ENCODE peak calls at places on chromosomes 11 and 22, in five cellular contexts. One of them, this sample, is unnamed.

GRCh38 chr11:47408598-47409439 is 429 bp downstream of the SLC39A13 start:
- DNase-seq in breast epithelium: peak; percentile 79
- DNase-seq in OCI-LY7: no peak
- DNase-seq in choroid plexus epithelial cell: peak; percentile 83
- DNase-seq in H7: peak; percentile 69
- DNase-seq in this sample: no peak

GRCh38 chr11:1205121-1205986 is 17.5 kb upstream of the MUC5B start:
- DNase-seq in breast epithelium: no peak
- DNase-seq in OCI-LY7: no peak
- DNase-seq in choroid plexus epithelial cell: no peak
- DNase-seq in H7: peak; percentile 55
- DNase-seq in this sample: no peak

GRCh38 chr11:133922078-133922870 is 34.5 kb downstream of the IGSF9B start:
- DNase-seq in breast epithelium: no peak
- DNase-seq in OCI-LY7: no peak
- DNase-seq in choroid plexus epithelial cell: no peak
- DNase-seq in H7: no peak
- DNase-seq in this sample: no peak

GRCh38 chr11:30733748-30734147 is 147.6 kb upstream of the MPPED2 start:
- DNase-seq in breast epithelium: no peak
- DNase-seq in OCI-LY7: no peak
- DNase-seq in choroid plexus epithelial cell: no peak
- DNase-seq in H7: no peak
- DNase-seq in this sample: no peak

GRCh38 chr11:77647906-77648305 is 10.3 kb upstream of the CLNS1A start:
- DNase-seq in breast epithelium: no peak
- DNase-seq in OCI-LY7: no peak
- DNase-seq in choroid plexus epithelial cell: no peak
- DNase-seq in H7: no peak
- DNase-seq in this sample: no peak

GRCh38 chr11:97140885-97141494 is 751.2 kb downstream of the JRKL start:
- DNase-seq in breast epithelium: no peak
- DNase-seq in OCI-LY7: peak; percentile 4
- DNase-seq in choroid plexus epithelial cell: peak; percentile 6
- DNase-seq in H7: no peak
- DNase-seq in this sample: no peak

GRCh38 chr22:41925783-41926460 is 684 bp downstream of the TNFRSF13C start:
- DNase-seq in breast epithelium: no peak
- DNase-seq in OCI-LY7: peak; percentile 78
- DNase-seq in choroid plexus epithelial cell: peak; percentile 40
- DNase-seq in H7: peak; percentile 97
- DNase-seq in this sample: peak; percentile 59

GRCh38 chr11:20421902-20422301 is 34.4 kb downstream of the PRMT3 start:
- DNase-seq in breast epithelium: no peak
- DNase-seq in OCI-LY7: no peak
- DNase-seq in choroid plexus epithelial cell: no peak
- DNase-seq in H7: no peak
- DNase-seq in this sample: no peak

GRCh38 chr22:44382461-44383038 is 69.8 kb upstream of the SHISAL1 start:
- DNase-seq in breast epithelium: no peak
- DNase-seq in OCI-LY7: no peak
- DNase-seq in choroid plexus epithelial cell: no peak
- DNase-seq in H7: no peak
- DNase-seq in this sample: peak; percentile 73

GRCh38 chr11:103851166-103851651 is 185.2 kb upstream of the DDI1 start:
- DNase-seq in breast epithelium: peak; percentile 39
- DNase-seq in OCI-LY7: no peak
- DNase-seq in choroid plexus epithelial cell: peak; percentile 88
- DNase-seq in H7: no peak
- DNase-seq in this sample: no peak

GRCh38 chr11:44524751-44525171 is 40.7 kb upstream of the CD82 start:
- DNase-seq in breast epithelium: no peak
- DNase-seq in OCI-LY7: no peak
- DNase-seq in choroid plexus epithelial cell: peak; percentile 52
- DNase-seq in H7: peak; percentile 28
- DNase-seq in this sample: no peak

GRCh38 chr11:34960277-34960676 is 43.9 kb downstream of the PDHX start:
- DNase-seq in breast epithelium: peak; percentile 63
- DNase-seq in OCI-LY7: no peak
- DNase-seq in choroid plexus epithelial cell: no peak
- DNase-seq in H7: no peak
- DNase-seq in this sample: no peak

GRCh38 chr22:19287889-19288288 is 3.6 kb downstream of the CLTCL1 start:
- DNase-seq in breast epithelium: no peak
- DNase-seq in OCI-LY7: no peak
- DNase-seq in choroid plexus epithelial cell: peak; percentile 90
- DNase-seq in H7: no peak
- DNase-seq in this sample: no peak

GRCh38 chr11:6608726-6609501 is 3.1 kb downstream of the TAF10 start:
- DNase-seq in breast epithelium: peak; percentile 19
- DNase-seq in OCI-LY7: no peak
- DNase-seq in choroid plexus epithelial cell: no peak
- DNase-seq in H7: no peak
- DNase-seq in this sample: no peak

GRCh38 chr11:61683961-61684869 is 4.0 kb downstream of the DAGLA start:
- DNase-seq in breast epithelium: no peak
- DNase-seq in OCI-LY7: no peak
- DNase-seq in choroid plexus epithelial cell: peak; percentile 50
- DNase-seq in H7: peak; percentile 67
- DNase-seq in this sample: no peak

GRCh38 chr11:130052556-130052955 is 17.1 kb upstream of the APLP2 start:
- DNase-seq in breast epithelium: no peak
- DNase-seq in OCI-LY7: no peak
- DNase-seq in choroid plexus epithelial cell: no peak
- DNase-seq in H7: no peak
- DNase-seq in this sample: no peak

GRCh38 chr11:46278387-46279173 is 1.1 kb downstream of the CREB3L1 start:
- DNase-seq in breast epithelium: no peak
- DNase-seq in OCI-LY7: no peak
- DNase-seq in choroid plexus epithelial cell: peak; percentile 65
- DNase-seq in H7: peak; percentile 91
- DNase-seq in this sample: peak; percentile 67

GRCh38 chr22:47090591-47091240 is 328.3 kb downstream of the TBC1D22A start:
- DNase-seq in breast epithelium: peak; percentile 22
- DNase-seq in OCI-LY7: no peak
- DNase-seq in choroid plexus epithelial cell: peak; percentile 67
- DNase-seq in H7: peak; percentile 71
- DNase-seq in this sample: no peak

GRCh38 chr22:20943104-20943933 is 23.7 kb upstream of the AIFM3 start:
- DNase-seq in breast epithelium: no peak
- DNase-seq in OCI-LY7: no peak
- DNase-seq in choroid plexus epithelial cell: no peak
- DNase-seq in H7: no peak
- DNase-seq in this sample: no peak

GRCh38 chr22:22553141-22553540 is 5.9 kb downstream of the PRAME start:
- DNase-seq in breast epithelium: no peak
- DNase-seq in OCI-LY7: no peak
- DNase-seq in choroid plexus epithelial cell: no peak
- DNase-seq in H7: no peak
- DNase-seq in this sample: no peak

GRCh38 chr11:1943576-1943975 is 3.6 kb upstream of the MRPL23 start:
- DNase-seq in breast epithelium: no peak
- DNase-seq in OCI-LY7: no peak
- DNase-seq in choroid plexus epithelial cell: no peak
- DNase-seq in H7: peak; percentile 51
- DNase-seq in this sample: peak; percentile 38

GRCh38 chr11:75013051-75013450 is 24.3 kb downstream of the NEU3 start:
- DNase-seq in breast epithelium: no peak
- DNase-seq in OCI-LY7: no peak
- DNase-seq in choroid plexus epithelial cell: no peak
- DNase-seq in H7: no peak
- DNase-seq in this sample: no peak

GRCh38 chr11:77101043-77101537 is 1.6 kb upstream of the OMP start:
- DNase-seq in breast epithelium: no peak
- DNase-seq in OCI-LY7: peak; percentile 14
- DNase-seq in choroid plexus epithelial cell: peak; percentile 63
- DNase-seq in H7: peak; percentile 91
- DNase-seq in this sample: no peak

GRCh38 chr11:23973244-23973643 is 523.6 kb upstream of the LUZP2 start:
- DNase-seq in breast epithelium: no peak
- DNase-seq in OCI-LY7: no peak
- DNase-seq in choroid plexus epithelial cell: no peak
- DNase-seq in H7: no peak
- DNase-seq in this sample: no peak

GRCh38 chr11:107042748-107043147 is 24.5 kb upstream of the GUCY1A2 start:
- DNase-seq in breast epithelium: no peak
- DNase-seq in OCI-LY7: no peak
- DNase-seq in choroid plexus epithelial cell: peak; percentile 18
- DNase-seq in H7: no peak
- DNase-seq in this sample: no peak

GRCh38 chr11:95507794-95508193 is 276.8 kb upstream of the SESN3 start:
- DNase-seq in breast epithelium: no peak
- DNase-seq in OCI-LY7: no peak
- DNase-seq in choroid plexus epithelial cell: no peak
- DNase-seq in H7: no peak
- DNase-seq in this sample: no peak

GRCh38 chr11:69943506-69943905 is 124.3 kb upstream of the FGF3 start:
- DNase-seq in breast epithelium: no peak
- DNase-seq in OCI-LY7: no peak
- DNase-seq in choroid plexus epithelial cell: no peak
- DNase-seq in H7: no peak
- DNase-seq in this sample: no peak

GRCh38 chr11:76566811-76567210 is 103.7 kb downstream of the LRRC32 start:
- DNase-seq in breast epithelium: no peak
- DNase-seq in OCI-LY7: no peak
- DNase-seq in choroid plexus epithelial cell: peak; percentile 78
- DNase-seq in H7: no peak
- DNase-seq in this sample: no peak

GRCh38 chr11:1838077-1838425 is 730 bp upstream of the TNNI2 start:
- DNase-seq in breast epithelium: no peak
- DNase-seq in OCI-LY7: no peak
- DNase-seq in choroid plexus epithelial cell: no peak
- DNase-seq in H7: no peak
- DNase-seq in this sample: no peak

GRCh38 chr11:83449338-83449913 is 163.3 kb upstream of the CCDC90B start:
- DNase-seq in breast epithelium: no peak
- DNase-seq in OCI-LY7: no peak
- DNase-seq in choroid plexus epithelial cell: no peak
- DNase-seq in H7: no peak
- DNase-seq in this sample: no peak

GRCh38 chr11:83454674-83455073 is 168.5 kb upstream of the CCDC90B start:
- DNase-seq in breast epithelium: no peak
- DNase-seq in OCI-LY7: no peak
- DNase-seq in choroid plexus epithelial cell: no peak
- DNase-seq in H7: no peak
- DNase-seq in this sample: no peak

GRCh38 chr11:83448686-83449085 is 162.5 kb upstream of the CCDC90B start:
- DNase-seq in breast epithelium: no peak
- DNase-seq in OCI-LY7: no peak
- DNase-seq in choroid plexus epithelial cell: no peak
- DNase-seq in H7: no peak
- DNase-seq in this sample: no peak
- H3K4me3 ChIP-seq in breast epithelium: no peak overlapping the region
- H3K4me3 ChIP-seq in OCI-LY7: no peak overlapping the region
- H3K4me3 ChIP-seq in choroid plexus epithelial cell: no peak overlapping the region
- H3K4me3 ChIP-seq in H7: no peak overlapping the region
- H3K4me3 ChIP-seq in this sample: no peak overlapping the region

DNA sequence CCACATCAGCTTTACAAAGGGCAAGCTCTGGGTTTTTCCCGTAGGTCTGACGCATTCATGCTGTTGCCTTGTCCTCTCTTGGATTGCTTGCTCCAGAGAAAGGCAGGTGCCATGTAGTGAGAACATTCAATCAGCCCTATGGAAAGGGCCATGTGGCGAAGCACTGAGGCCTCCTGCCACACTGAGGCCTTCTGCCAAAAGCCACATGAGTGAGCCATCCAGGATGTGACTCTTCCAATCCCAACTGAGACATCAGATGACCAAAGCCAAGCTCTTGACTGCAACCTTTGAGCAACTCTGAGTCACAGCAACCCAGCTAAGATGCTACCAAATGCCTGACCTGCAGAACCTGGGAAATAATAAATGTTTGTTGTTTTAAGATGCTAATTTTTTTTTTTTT is 9.0 kb upstream of the PANX3 start:
- DNase-seq in breast epithelium: no peak
- DNase-seq in OCI-LY7: no peak
- DNase-seq in choroid plexus epithelial cell: peak; percentile 29
- DNase-seq in H7: no peak
- DNase-seq in this sample: no peak
- H3K4me3 ChIP-seq in breast epithelium: no peak overlapping the region
- H3K4me3 ChIP-seq in OCI-LY7: no peak overlapping the region
- H3K4me3 ChIP-seq in choroid plexus epithelial cell: no peak overlapping the region
- H3K4me3 ChIP-seq in H7: no peak overlapping the region
- H3K4me3 ChIP-seq in this sample: no peak overlapping the region

GRCh38 chr22:46065733-46066454 is 84.4 kb upstream of the PPARA start:
- DNase-seq in breast epithelium: no peak
- DNase-seq in OCI-LY7: no peak
- DNase-seq in choroid plexus epithelial cell: no peak
- DNase-seq in H7: no peak
- DNase-seq in this sample: no peak
- H3K4me3 ChIP-seq in breast epithelium: peak overlapping the region; percentile 17
- H3K4me3 ChIP-seq in OCI-LY7: no peak overlapping the region
- H3K4me3 ChIP-seq in choroid plexus epithelial cell: no peak overlapping the region
- H3K4me3 ChIP-seq in H7: no peak overlapping the region
- H3K4me3 ChIP-seq in this sample: no peak overlapping the region

DNA sequence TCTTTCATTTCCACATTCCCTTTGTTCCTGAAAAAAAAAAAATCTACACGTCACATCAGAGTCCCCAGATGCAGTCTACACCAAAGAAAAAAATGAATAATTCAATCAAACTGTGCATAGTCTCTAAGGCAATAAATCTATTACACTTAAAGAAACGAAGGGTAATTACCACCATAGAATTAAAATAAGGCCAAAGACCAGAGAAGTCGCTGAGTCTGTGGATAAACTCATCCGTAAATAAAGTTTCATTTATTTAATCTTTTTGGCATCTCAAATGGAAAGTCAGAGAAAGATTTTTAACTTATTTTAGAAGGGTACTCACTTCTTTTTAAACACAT is 126.2 kb upstream of the C11orf58 start:
- DNase-seq in breast epithelium: no peak
- DNase-seq in OCI-LY7: no peak
- DNase-seq in choroid plexus epithelial cell: no peak
- DNase-seq in H7: no peak
- DNase-seq in this sample: no peak
- H3K4me3 ChIP-seq in breast epithelium: no peak overlapping the region
- H3K4me3 ChIP-seq in OCI-LY7: no peak overlapping the region
- H3K4me3 ChIP-seq in choroid plexus epithelial cell: no peak overlapping the region
- H3K4me3 ChIP-seq in H7: no peak overlapping the region
- H3K4me3 ChIP-seq in this sample: no peak overlapping the region

GRCh38 chr11:31995525-31996123 is 95.2 kb upstream of the RCN1 start:
- DNase-seq in breast epithelium: no peak
- DNase-seq in OCI-LY7: peak; percentile 1
- DNase-seq in choroid plexus epithelial cell: peak; percentile 50
- DNase-seq in H7: no peak
- DNase-seq in this sample: no peak
- H3K4me3 ChIP-seq in breast epithelium: no peak overlapping the region
- H3K4me3 ChIP-seq in OCI-LY7: no peak overlapping the region
- H3K4me3 ChIP-seq in choroid plexus epithelial cell: no peak overlapping the region
- H3K4me3 ChIP-seq in H7: no peak overlapping the region
- H3K4me3 ChIP-seq in this sample: no peak overlapping the region

GRCh38 chr22:17366830-17367229 is 2.4 kb upstream of the CECR2 start:
- DNase-seq in breast epithelium: no peak
- DNase-seq in OCI-LY7: peak; percentile 67
- DNase-seq in choroid plexus epithelial cell: peak; percentile 46
- DNase-seq in H7: peak; percentile 79
- DNase-seq in this sample: no peak
- H3K4me3 ChIP-seq in breast epithelium: no peak overlapping the region
- H3K4me3 ChIP-seq in OCI-LY7: no peak overlapping the region
- H3K4me3 ChIP-seq in choroid plexus epithelial cell: no peak overlapping the region
- H3K4me3 ChIP-seq in H7: peak overlapping the region; percentile 75
- H3K4me3 ChIP-seq in this sample: no peak overlapping the region